ENCODE peak calls at places on chromosome 11, in eight cellular contexts. I is MM.1S, G is mucosa of descending colon, N is IMR-90, O is brain microvascular endothelial cell, D is SK-N-SH, S is upper lobe of right lung, Z is epithelial cell of proximal tubule. P is an unnamed sample.

GRCh38 chr11:6248248-6248647 is 9.4 kb downstream of the CNGA4 start:
- DNase-seq in I (no peak), G (no peak), N (peak; percentile 25), O (no peak), D (no peak), S (no peak), Z (no peak), P (no peak)

GRCh38 chr11:42840176-42840829 is 471.5 kb upstream of the API5 start:
- DNase-seq in I (no peak), G (no peak), N (no peak), O (no peak), D (no peak), S (no peak), Z (no peak), P (no peak)

GRCh38 chr11:69102161-69102695 is 53.5 kb downstream of the TPCN2 start:
- DNase-seq in I (no peak), G (no peak), N (no peak), O (no peak), D (no peak), S (no peak), Z (no peak), P (no peak)

GRCh38 chr11:122634507-122634906 is 21.0 kb upstream of the UBASH3B start:
- DNase-seq in I (no peak), G (no peak), N (peak; percentile 64), O (peak; percentile 50), D (no peak), S (no peak), Z (no peak), P (no peak)

GRCh38 chr11:119509969-119510401 is 87.0 kb upstream of the THY1 start:
- DNase-seq in I (peak; percentile 18), G (no peak), N (peak; percentile 92), O (peak; percentile 88), D (no peak), S (no peak), Z (peak; percentile 46), P (no peak)

GRCh38 chr11:84890706-84891105 is 736.4 kb downstream of the DLG2 start:
- DNase-seq in I (no peak), G (no peak), N (peak; percentile 15), O (peak; percentile 37), D (no peak), S (no peak), Z (no peak), P (peak; percentile 29)

GRCh38 chr11:108958446-108959123 is 293.7 kb downstream of the DDX10 start:
- DNase-seq in I (peak; percentile 88), G (no peak), N (peak; percentile 82), O (peak; percentile 78), D (peak; percentile 52), S (no peak), Z (no peak), P (no peak)

GRCh38 chr11:35040221-35040942 is 98.6 kb upstream of the CD44 start:
- DNase-seq in I (peak; percentile 94), G (no peak), N (peak; percentile 69), O (peak; percentile 86), D (no peak), S (no peak), Z (no peak), P (no peak)

GRCh38 chr11:14373941-14374646 is 15.1 kb upstream of the RRAS2 start:
- DNase-seq in I (no peak), G (no peak), N (peak; percentile 75), O (peak; percentile 27), D (no peak), S (no peak), Z (no peak), P (no peak)

GRCh38 chr11:12163181-12163841 is 52.9 kb downstream of the MICAL2 start:
- DNase-seq in I (no peak), G (no peak), N (peak; percentile 82), O (peak; percentile 85), D (no peak), S (peak; percentile 55), Z (no peak), P (peak; percentile 85)

GRCh38 chr11:47980093-47980906 is at the start of gene PTPRJ:
- DNase-seq in I (peak; percentile 45), G (peak; percentile 76), N (peak; percentile 48), O (no peak), D (peak; percentile 90), S (peak; percentile 83), Z (no peak), P (no peak)

GRCh38 chr11:72743321-72744221 is 8.6 kb downstream of the ARAP1 start:
- DNase-seq in I (no peak), G (peak; percentile 55), N (no peak), O (no peak), D (no peak), S (no peak), Z (no peak), P (no peak)

GRCh38 chr11:12798609-12799011 is 124.4 kb downstream of the TEAD1 start:
- DNase-seq in I (no peak), G (no peak), N (no peak), O (no peak), D (no peak), S (no peak), Z (no peak), P (no peak)

GRCh38 chr11:72599325-72600117 is 74.7 kb downstream of the PDE2A start:
- DNase-seq in I (no peak), G (no peak), N (no peak), O (no peak), D (no peak), S (no peak), Z (no peak), P (no peak)

GRCh38 chr11:109783842-109784241 is 309.4 kb upstream of the ZC3H12C start:
- DNase-seq in I (peak; percentile 91), G (no peak), N (no peak), O (no peak), D (peak; percentile 4), S (no peak), Z (no peak), P (no peak)

GRCh38 chr11:86440305-86440716 is 65.6 kb downstream of the CCDC81 start:
- DNase-seq in I (no peak), G (no peak), N (peak; percentile 55), O (peak; percentile 53), D (no peak), S (no peak), Z (no peak), P (no peak)

DNA sequence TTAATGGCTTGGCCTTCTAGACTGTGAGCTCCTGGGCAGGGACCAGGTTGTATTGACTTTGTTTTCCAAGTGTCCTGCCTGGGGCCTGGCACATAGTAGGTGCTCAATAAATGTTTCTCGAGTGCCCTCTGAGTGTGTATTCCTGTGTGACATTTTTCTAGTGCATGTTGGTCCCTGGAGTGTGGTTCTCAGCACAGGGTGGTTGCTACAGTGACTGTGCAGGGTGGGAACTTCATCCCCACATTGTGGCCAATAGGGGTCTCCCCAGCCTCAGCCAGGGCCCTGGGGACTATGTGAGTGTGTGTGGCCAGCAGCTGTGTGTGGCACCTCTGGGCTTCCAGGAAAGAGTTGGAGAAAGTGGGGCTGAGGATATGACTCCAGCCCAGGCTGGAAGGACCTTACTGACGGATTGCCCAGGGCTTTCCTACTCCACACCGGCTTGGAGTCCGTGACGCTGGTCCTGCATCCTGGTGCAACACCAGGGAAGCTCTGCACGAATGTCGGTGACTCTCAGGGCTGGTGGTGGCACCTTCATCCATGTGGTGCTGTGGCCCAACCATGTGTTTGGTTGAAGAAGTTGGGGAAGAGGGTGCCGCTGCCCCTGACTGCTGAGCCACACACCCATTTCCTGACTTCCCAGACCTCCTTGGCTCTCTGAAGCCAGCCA is 9.0 kb upstream of the MARK2 start:
- DNase-seq in I (no peak), G (no peak), N (peak; percentile 44), O (peak; percentile 6), D (peak; percentile 79), S (no peak), Z (no peak), P (no peak)
- TF ChIP-seq CTCF in I (peak; percentile 32), G (no peak), N (peak; percentile 47), O (peak; percentile 71), D (peak; percentile 45), S (no peak), Z (peak; percentile 46), P (peak; percentile 61)

DNA sequence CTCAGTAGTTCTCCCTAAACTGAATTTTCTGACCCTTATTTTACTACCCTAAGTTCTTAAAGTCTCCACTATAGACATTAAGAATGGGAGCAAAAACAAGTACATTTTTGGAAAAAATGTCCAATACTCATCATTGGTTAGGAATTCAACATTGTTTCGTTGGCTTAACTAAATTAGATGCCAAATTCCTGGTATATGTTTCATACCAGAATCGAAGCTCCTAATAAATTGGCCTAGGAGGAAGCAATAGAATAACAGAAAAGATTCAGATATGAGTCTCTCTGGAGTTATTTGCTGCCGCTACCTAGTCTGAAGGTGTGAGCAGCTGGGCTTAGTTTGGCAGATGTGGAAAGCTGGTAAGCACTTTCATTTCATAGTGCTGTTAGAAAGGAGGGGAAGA is 28.6 kb downstream of the ZNF143 start:
- DNase-seq in I (no peak), G (no peak), N (peak; percentile 72), O (peak; percentile 3), D (no peak), S (no peak), Z (no peak), P (peak; percentile 9)
- H3K4me3 ChIP-seq in I (no peak overlapping the region), G (no peak overlapping the region), N (peak overlapping the region; percentile 22), O (no peak overlapping the region), D (peak overlapping the region; percentile 30), S (no peak overlapping the region), Z (no peak overlapping the region), P (no peak overlapping the region)

DNA sequence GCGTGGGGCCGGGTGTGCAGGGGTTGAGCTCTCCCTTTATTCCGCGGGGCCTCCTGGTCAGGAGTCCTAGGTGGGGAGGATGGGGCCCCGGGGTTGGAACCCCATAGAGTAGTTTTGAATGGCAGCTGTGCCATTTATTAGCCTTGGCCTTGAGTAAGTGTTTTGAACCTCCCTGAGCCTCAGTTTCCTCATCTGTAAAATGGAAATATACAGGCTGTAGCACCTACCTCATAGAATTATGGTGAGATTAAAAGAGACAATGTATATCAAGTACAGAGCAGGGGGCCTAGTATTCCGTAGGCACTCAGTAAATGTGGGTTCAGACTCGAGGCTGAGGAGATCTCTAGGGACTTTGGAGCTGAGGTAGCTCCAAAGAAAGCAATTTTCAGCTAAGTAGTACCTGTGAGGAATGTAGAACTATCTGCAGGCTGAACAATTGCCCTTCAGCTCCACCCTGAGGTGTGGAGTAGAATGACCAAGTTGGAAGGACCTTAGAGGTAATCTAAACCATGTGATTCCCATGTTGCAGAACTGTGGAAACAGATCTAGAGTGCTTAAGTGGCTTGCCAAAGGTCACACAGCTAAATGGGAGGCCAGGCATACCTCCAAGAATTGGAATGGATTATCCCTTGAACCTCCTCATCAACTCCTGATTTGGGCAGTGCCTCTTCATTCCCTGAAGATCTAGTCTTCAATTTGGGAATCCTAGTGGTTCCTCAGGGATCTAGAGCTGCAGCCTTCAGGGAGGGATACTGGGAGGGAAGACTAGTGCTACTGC is 675 bp downstream of the PGAP2 start:
- DNase-seq in I (peak; percentile 86), G (no peak), N (peak; percentile 41), O (no peak), D (peak; percentile 68), S (no peak), Z (peak; percentile 52), P (peak; percentile 53)
- TF ChIP-seq CTCF in I (peak; percentile 69), G (peak; percentile 22), N (peak; percentile 39), O (peak; percentile 65), D (peak; percentile 53), S (peak; percentile 46), Z (peak; percentile 70), P (peak; percentile 60)

GRCh38 chr11:106920899-106921504 is 97.3 kb downstream of the GUCY1A2 start:
- DNase-seq in I (no peak), G (no peak), N (no peak), O (no peak), D (no peak), S (no peak), Z (no peak), P (no peak)

GRCh38 chr11:106914409-106914808 is 103.9 kb downstream of the GUCY1A2 start:
- DNase-seq in I (no peak), G (no peak), N (no peak), O (no peak), D (no peak), S (no peak), Z (no peak), P (no peak)

GRCh38 chr11:106917973-106918372 is 100.3 kb downstream of the GUCY1A2 start:
- DNase-seq in I (peak; percentile 20), G (no peak), N (peak; percentile 0), O (no peak), D (peak; percentile 23), S (no peak), Z (no peak), P (no peak)
- H3K4me3 ChIP-seq in I (no peak overlapping the region), G (no peak overlapping the region), N (no peak overlapping the region), O (no peak overlapping the region), D (no peak overlapping the region), S (no peak overlapping the region), Z (no peak overlapping the region), P (no peak overlapping the region)

P was measured in retinal pigment epithelial cell.